ENCODE peak calls at places on chromosomes 16 and 17, in ten cellular contexts. O is stimulated activated CD4-positive, alpha-beta T cell treated with anti-CD3 and anti-CD28 coated beads, Interleukin-1b, Interleukin-23, amount 100 ng/mL, for 1 hour; E is SHP77; J is IMR-90; B is astrocyte of the spinal cord; M is kidney epithelial cell; V is activated T-helper 1 cell treated with Interleukin-2 at 50 U/mL for 16 hours; I is osteocyte; D is left lobe of liver; Z is uterus. K is an unnamed sample.

GRCh38 chr16:81786868-81787267 is 7.8 kb downstream of the PLCG2 start:
- DNase-seq in O (no peak), E (no peak), J (no peak), B (no peak), M (no peak), V (no peak), I (no peak), D (no peak), Z (no peak), K (no peak)

GRCh38 chr17:32828822-32829221 is 48.1 kb downstream of the MYO1D start:
- DNase-seq in O (no peak), E (no peak), J (no peak), B (no peak), M (no peak), V (no peak), I (no peak), D (no peak), Z (no peak), K (no peak)

GRCh38 chr17:78133179-78133951 is 2.8 kb downstream of the TMC8 start:
- DNase-seq in O (no peak), E (no peak), J (no peak), B (no peak), M (no peak), V (no peak), I (peak; percentile 83), D (no peak), Z (no peak), K (no peak)

GRCh38 chr17:3030096-3030495 is 33.3 kb downstream of the OR1D5 start:
- DNase-seq in O (no peak), E (no peak), J (peak; percentile 89), B (peak; percentile 83), M (no peak), V (no peak), I (no peak), D (peak; percentile 37), Z (no peak), K (no peak)

GRCh38 chr17:34413443-34414076 is 50.5 kb upstream of the CCL1 start:
- DNase-seq in O (no peak), E (no peak), J (no peak), B (no peak), M (no peak), V (no peak), I (no peak), D (no peak), Z (no peak), K (no peak)

GRCh38 chr16:7313170-7313569 is 19.5 kb upstream of the RBFOX1 start:
- DNase-seq in O (no peak), E (no peak), J (no peak), B (no peak), M (no peak), V (no peak), I (no peak), D (no peak), Z (no peak), K (no peak)

GRCh38 chr17:81701288-81702071 is 1.7 kb upstream of the MRPL12 start:
- DNase-seq in O (no peak), E (no peak), J (no peak), B (no peak), M (no peak), V (no peak), I (no peak), D (no peak), Z (no peak), K (no peak)

GRCh38 chr16:11599579-11599978 is 12.9 kb upstream of the LITAF start:
- DNase-seq in O (no peak), E (no peak), J (no peak), B (no peak), M (no peak), V (no peak), I (no peak), D (no peak), Z (no peak), K (no peak)

GRCh38 chr16:24537474-24538337 is 1.7 kb upstream of the RBBP6 start:
- DNase-seq in O (no peak), E (no peak), J (no peak), B (no peak), M (no peak), V (no peak), I (no peak), D (no peak), Z (no peak), K (no peak)

GRCh38 chr17:77160032-77160876 is 19.5 kb downstream of the SEC14L1 start:
- DNase-seq in O (no peak), E (peak; percentile 76), J (no peak), B (no peak), M (no peak), V (no peak), I (no peak), D (no peak), Z (no peak), K (no peak)

GRCh38 chr17:65220732-65221131 is 83.6 kb downstream of the RGS9 start:
- DNase-seq in O (no peak), E (no peak), J (no peak), B (no peak), M (no peak), V (no peak), I (no peak), D (no peak), Z (no peak), K (no peak)

GRCh38 chr17:61209099-61209439 is 190.6 kb upstream of the TBX2 start:
- DNase-seq in O (no peak), E (no peak), J (no peak), B (no peak), M (no peak), V (no peak), I (no peak), D (no peak), Z (no peak), K (no peak)

GRCh38 chr16:82201906-82202305 is 31.9 kb upstream of the MPHOSPH6 start:
- DNase-seq in O (no peak), E (no peak), J (no peak), B (no peak), M (no peak), V (no peak), I (no peak), D (no peak), Z (peak; percentile 45), K (no peak)

GRCh38 chr16:84907575-84907974 is 87.8 kb downstream of the CRISPLD2 start:
- DNase-seq in O (no peak), E (no peak), J (peak; percentile 76), B (peak; percentile 62), M (peak; percentile 28), V (no peak), I (no peak), D (no peak), Z (peak; percentile 68), K (no peak)

GRCh38 chr17:45976755-45977505 is 22.1 kb upstream of the STH start:
- DNase-seq in O (no peak), E (no peak), J (peak; percentile 22), B (no peak), M (no peak), V (no peak), I (no peak), D (no peak), Z (no peak), K (no peak)

GRCh38 chr16:66525396-66526180 is 24.3 kb downstream of the TK2 start:
- DNase-seq in O (no peak), E (no peak), J (no peak), B (peak; percentile 54), M (no peak), V (no peak), I (no peak), D (no peak), Z (no peak), K (no peak)

GRCh38 chr17:47733414-47734288 is 615 bp downstream of the TBX21 start:
- DNase-seq in O (no peak), E (no peak), J (no peak), B (no peak), M (no peak), V (no peak), I (no peak), D (no peak), Z (no peak), K (peak; percentile 28)

GRCh38 chr16:89201467-89202377 is 1.4 kb upstream of the SLC22A31 start:
- DNase-seq in O (peak; percentile 55), E (no peak), J (peak; percentile 66), B (peak; percentile 47), M (no peak), V (peak; percentile 64), I (no peak), D (no peak), Z (peak; percentile 47), K (peak; percentile 78)

GRCh38 chr16:3841729-3842508 is 38.6 kb downstream of the CREBBP start:
- DNase-seq in O (no peak), E (no peak), J (no peak), B (no peak), M (no peak), V (no peak), I (no peak), D (no peak), Z (no peak), K (no peak)

GRCh38 chr17:27756467-27757371 is 43.6 kb downstream of the NOS2 start:
- DNase-seq in O (peak; percentile 10), E (peak; percentile 14), J (peak; percentile 30), B (peak; percentile 30), M (no peak), V (no peak), I (no peak), D (peak; percentile 57), Z (peak; percentile 39), K (peak; percentile 23)

GRCh38 chr16:4316732-4317461 is 1.0 kb downstream of the GLIS2 start:
- DNase-seq in O (no peak), E (no peak), J (no peak), B (peak; percentile 39), M (no peak), V (no peak), I (peak; percentile 92), D (peak; percentile 60), Z (peak; percentile 67), K (no peak)

GRCh38 chr17:77445908-77446535 is 305.3 kb downstream of the SEC14L1 start:
- DNase-seq in O (no peak), E (no peak), J (peak; percentile 56), B (no peak), M (no peak), V (peak; percentile 52), I (no peak), D (no peak), Z (no peak), K (peak; percentile 46)

GRCh38 chr17:37276475-37276874 is 99.3 kb upstream of the C17orf78 start:
- DNase-seq in O (no peak), E (no peak), J (peak; percentile 9), B (no peak), M (no peak), V (no peak), I (no peak), D (no peak), Z (no peak), K (no peak)

GRCh38 chr17:42682400-42683384 is at the start of gene CNTNAP1:
- DNase-seq in O (no peak), E (peak; percentile 67), J (peak; percentile 84), B (peak; percentile 80), M (no peak), V (no peak), I (peak; percentile 90), D (no peak), Z (peak; percentile 80), K (no peak)

K was measured in activated CD4-positive, alpha-beta T cell treated with anti-CD3 and anti-CD28 coated beads for 4 hours.